ENCODE peak calls at places on chromosomes 2 and 18, in nine cellular contexts. R, B, M, J, P, L, C, Q and D are unnamed samples.

GRCh38 chr2:67486041-67486796 is 89.1 kb downstream of the ETAA1 start:
- DNase-seq in R (no peak), B (peak), M (no peak), J (no peak), P (peak), L (peak), C (no peak), Q (peak), D (no peak)

GRCh38 chr2:73289304-73289703 is 4.0 kb downstream of the EGR4 start:
- DNase-seq in R (no peak), B (no peak), M (no peak), J (no peak), P (no peak), L (no peak), C (no peak), Q (no peak), D (no peak)

GRCh38 chr2:141810148-141810547 is 320.7 kb downstream of the LRP1B start:
- DNase-seq in R (no peak), B (no peak), M (no peak), J (no peak), P (no peak), L (no peak), C (no peak), Q (no peak), D (no peak)

GRCh38 chr2:106851055-106851454 is 34.9 kb downstream of the ST6GAL2 start:
- DNase-seq in R (no peak), B (no peak), M (no peak), J (no peak), P (no peak), L (no peak), C (no peak), Q (no peak), D (no peak)

GRCh38 chr2:240143801-240144648 is 3.6 kb upstream of the OTOS start:
- DNase-seq in R (peak), B (peak), M (peak), J (peak), P (peak), L (peak), C (peak), Q (peak), D (peak)

GRCh38 chr2:132589060-132589765 is 80.8 kb downstream of the LYPD1 start:
- DNase-seq in R (peak), B (no peak), M (no peak), J (no peak), P (no peak), L (no peak), C (no peak), Q (no peak), D (no peak)

GRCh38 chr2:61993422-61994024 is 88.0 kb downstream of the COMMD1 start:
- DNase-seq in R (peak), B (peak), M (no peak), J (peak), P (no peak), L (peak), C (peak), Q (no peak), D (peak)

GRCh38 chr2:240397924-240398611 is 37.4 kb upstream of the GPC1 start:
- DNase-seq in R (no peak), B (no peak), M (no peak), J (no peak), P (peak), L (no peak), C (no peak), Q (peak), D (no peak)

GRCh38 chr2:180677928-180678327 is 302.5 kb upstream of the UBE2E3 start:
- DNase-seq in R (no peak), B (no peak), M (no peak), J (no peak), P (no peak), L (no peak), C (no peak), Q (no peak), D (no peak)

GRCh38 chr2:148303166-148303565 is 282.3 kb downstream of the MBD5 start:
- DNase-seq in R (no peak), B (no peak), M (no peak), J (no peak), P (no peak), L (no peak), C (no peak), Q (no peak), D (no peak)

GRCh38 chr2:163348843-163349395 is 386.9 kb downstream of the FIGN start:
- DNase-seq in R (no peak), B (peak), M (no peak), J (peak), P (no peak), L (peak), C (no peak), Q (peak), D (no peak)

GRCh38 chr18:78268226-78268625 is 711.4 kb upstream of the SALL3 start:
- DNase-seq in R (no peak), B (no peak), M (no peak), J (no peak), P (no peak), L (no peak), C (no peak), Q (no peak), D (no peak)

GRCh38 chr18:13606589-13607254 is 119.6 kb downstream of the FAM210A start:
- DNase-seq in R (no peak), B (no peak), M (no peak), J (no peak), P (no peak), L (no peak), C (peak), Q (no peak), D (no peak)

GRCh38 chr2:85446296-85447221 is 28.0 kb downstream of the SH2D6 start:
- DNase-seq in R (no peak), B (no peak), M (no peak), J (no peak), P (no peak), L (no peak), C (no peak), Q (no peak), D (no peak)

GRCh38 chr18:3281456-3282400 is 19.8 kb downstream of the MYL12B start:
- DNase-seq in R (peak), B (peak), M (no peak), J (peak), P (no peak), L (no peak), C (peak), Q (no peak), D (peak)

GRCh38 chr2:219901155-219901554 is 273.7 kb downstream of the SLC4A3 start:
- DNase-seq in R (no peak), B (no peak), M (no peak), J (no peak), P (no peak), L (no peak), C (peak), Q (no peak), D (no peak)

GRCh38 chr2:170535552-170535951 is 179.6 kb upstream of the SP5 start:
- DNase-seq in R (no peak), B (no peak), M (no peak), J (no peak), P (no peak), L (no peak), C (no peak), Q (no peak), D (no peak)

GRCh38 chr2:238586931-238587775 is 160.4 kb downstream of the ASB1 start:
- DNase-seq in R (no peak), B (no peak), M (peak), J (no peak), P (no peak), L (no peak), C (no peak), Q (no peak), D (no peak)

GRCh38 chr2:3267549-3267867 is 110.1 kb downstream of the EIPR1 start:
- DNase-seq in R (no peak), B (no peak), M (peak), J (no peak), P (no peak), L (no peak), C (no peak), Q (no peak), D (no peak)

GRCh38 chr2:39981877-39982276 is 202.8 kb upstream of the THUMPD2 start:
- DNase-seq in R (peak), B (no peak), M (no peak), J (no peak), P (no peak), L (no peak), C (no peak), Q (no peak), D (no peak)

GRCh38 chr18:7926526-7926925 is 359.4 kb downstream of the PTPRM start:
- DNase-seq in R (peak), B (peak), M (no peak), J (peak), P (no peak), L (peak), C (no peak), Q (no peak), D (peak)

GRCh38 chr2:10619643-10620042 is 70.1 kb downstream of the NOL10 start:
- DNase-seq in R (no peak), B (no peak), M (no peak), J (no peak), P (no peak), L (no peak), C (no peak), Q (no peak), D (no peak)

GRCh38 chr18:6412933-6413472 is 1.7 kb downstream of the L3MBTL4 start:
- DNase-seq in R (no peak), B (no peak), M (no peak), J (no peak), P (no peak), L (no peak), C (no peak), Q (no peak), D (no peak)

GRCh38 chr2:33033524-33034150 is 86.9 kb downstream of the LTBP1 start:
- DNase-seq in R (peak), B (peak), M (no peak), J (no peak), P (no peak), L (peak), C (no peak), Q (no peak), D (no peak)

GRCh38 chr18:62974388-62974787 is 259.0 kb downstream of the PHLPP1 start:
- DNase-seq in R (no peak), B (no peak), M (no peak), J (no peak), P (no peak), L (no peak), C (no peak), Q (no peak), D (no peak)

GRCh38 chr2:227884511-227884947 is 13.1 kb downstream of the DAW1 start:
- DNase-seq in R (peak), B (peak), M (peak), J (no peak), P (peak), L (peak), C (peak), Q (peak), D (peak)

GRCh38 chr2:191266201-191266600 is 21.0 kb downstream of the MYO1B start:
- DNase-seq in R (no peak), B (no peak), M (no peak), J (no peak), P (no peak), L (no peak), C (no peak), Q (no peak), D (no peak)

GRCh38 chr2:6353669-6354068 is 512.0 kb downstream of the CMPK2 start:
- DNase-seq in R (no peak), B (no peak), M (no peak), J (no peak), P (no peak), L (no peak), C (peak), Q (no peak), D (no peak)

GRCh38 chr2:48860391-48860790 is 104.9 kb upstream of the LHCGR start:
- DNase-seq in R (no peak), B (no peak), M (no peak), J (no peak), P (no peak), L (no peak), C (no peak), Q (no peak), D (no peak)

GRCh38 chr18:22773944-22774343 is 159.2 kb upstream of the RBBP8 start:
- DNase-seq in R (no peak), B (peak), M (no peak), J (no peak), P (no peak), L (no peak), C (no peak), Q (no peak), D (no peak)

GRCh38 chr2:86243950-86244733 is 44.9 kb downstream of the MRPL35 start:
- DNase-seq in R (no peak), B (no peak), M (no peak), J (no peak), P (no peak), L (no peak), C (peak), Q (no peak), D (no peak)

GRCh38 chr2:11998218-11998617 is 251.8 kb downstream of the LPIN1 start:
- DNase-seq in R (no peak), B (no peak), M (no peak), J (no peak), P (no peak), L (no peak), C (peak), Q (no peak), D (no peak)

GRCh38 chr2:85619617-85620016 is 3.6 kb downstream of the USP39 start:
- DNase-seq in R (no peak), B (no peak), M (no peak), J (no peak), P (no peak), L (no peak), C (no peak), Q (no peak), D (no peak)

GRCh38 chr2:240325654-240326031 is 109.8 kb upstream of the GPC1 start:
- DNase-seq in R (no peak), B (peak), M (no peak), J (no peak), P (peak), L (peak), C (no peak), Q (peak), D (no peak)

GRCh38 chr2:240247241-240247867 is 106.9 kb upstream of the OTOS start:
- DNase-seq in R (no peak), B (no peak), M (no peak), J (no peak), P (no peak), L (no peak), C (no peak), Q (no peak), D (no peak)